ENCODE peak calls at places on chromosomes 12 and 14, in five cellular contexts. Z, N, W, I and D are unnamed samples.

GRCh38 chr14:33800735-33801163 is 150.1 kb downstream of the EGLN3 start:
- DNase-seq in Z (no peak), I (no peak), W (no peak), N (no peak), D (no peak)

GRCh38 chr14:103377522-103378041 is 7.6 kb upstream of the MARK3 start:
- DNase-seq in W (no peak), I (no peak), N (no peak), Z (no peak), D (no peak)

GRCh38 chr14:37697489-37698121 is 102.2 kb downstream of the TTC6 start:
- DNase-seq in Z (no peak), N (no peak), W (no peak), I (peak), D (no peak)

GRCh38 chr12:27237790-27238771 is 6.0 kb upstream of the STK38L start:
- DNase-seq in I (no peak), W (no peak), Z (no peak), N (peak), D (no peak)

GRCh38 chr12:93065896-93066295 is 136.8 kb upstream of the EEA1 start:
- DNase-seq in Z (no peak), I (no peak), N (no peak), W (no peak), D (no peak)

GRCh38 chr12:1590083-1590979 is 4.0 kb downstream of the FBXL14 start:
- DNase-seq in Z (no peak), W (no peak), N (peak), I (peak), D (no peak)

GRCh38 chr14:81164167-81164774 is 56.5 kb downstream of the GTF2A1 start:
- DNase-seq in I (peak), N (peak), Z (peak), W (no peak), D (no peak)

GRCh38 chr12:3218846-3219632 is 141.9 kb downstream of the TSPAN9 start:
- DNase-seq in W (no peak), Z (no peak), N (no peak), I (no peak), D (no peak)

GRCh38 chr14:99320105-99320572 is 48.1 kb upstream of the BCL11B start:
- DNase-seq in N (peak), Z (peak), W (peak), I (no peak), D (peak)